ENCODE peak calls at places on chromosomes 11 and 22, in eight cellular contexts. X, H, D, Q, L, G, W and R are unnamed samples.

GRCh38 chr22:45091254-45091854 is 72.4 kb upstream of the NUP50 start:
- DNase-seq in D (no peak), L (no peak), Q (no peak), W (no peak), X (no peak), G (no peak), H (no peak), R (no peak)

GRCh38 chr11:102924851-102925380 is 30.6 kb downstream of the MMP13 start:
- DNase-seq in W (no peak), X (peak), D (no peak), Q (no peak), H (no peak), L (no peak), G (peak), R (no peak)

GRCh38 chr22:46068908-46069481 is 81.3 kb upstream of the PPARA start:
- DNase-seq in G (peak), H (peak), X (peak), W (peak), L (no peak), D (no peak), Q (no peak), R (peak)

GRCh38 chr11:93020248-93021088 is 51.0 kb downstream of the MTNR1B start:
- DNase-seq in D (no peak), Q (peak), G (no peak), W (no peak), H (no peak), L (no peak), X (peak), R (no peak)

GRCh38 chr22:30883586-30884145 is 84.9 kb downstream of the MORC2 start:
- DNase-seq in Q (no peak), X (no peak), D (no peak), L (no peak), H (no peak), W (peak), G (no peak), R (no peak)

GRCh38 chr11:4808476-4808875 is 4.3 kb upstream of the OR52R1 start:
- DNase-seq in G (no peak), H (no peak), L (no peak), Q (no peak), D (no peak), X (no peak), W (no peak), R (no peak)

GRCh38 chr11:61026121-61027031 is 54.9 kb downstream of the CD6 start:
- DNase-seq in L (no peak), D (no peak), W (no peak), Q (no peak), H (no peak), G (no peak), X (no peak), R (no peak)

GRCh38 chr22:40578171-40578570 is 58.3 kb downstream of the MRTFA start:
- DNase-seq in L (no peak), D (no peak), Q (no peak), W (no peak), H (no peak), G (no peak), X (no peak), R (no peak)

GRCh38 chr11:119125849-119126248 is 4.5 kb downstream of the HINFP start:
- DNase-seq in G (no peak), H (no peak), W (no peak), X (no peak), Q (no peak), L (no peak), D (no peak), R (no peak)

GRCh38 chr11:19347911-19348310 is 107.2 kb upstream of the E2F8 start:
- DNase-seq in X (no peak), G (no peak), W (no peak), D (no peak), H (no peak), Q (no peak), L (no peak), R (no peak)

GRCh38 chr11:68659158-68659921 is 25.0 kb upstream of the GAL start:
- DNase-seq in L (peak), X (peak), Q (peak), D (peak), H (peak), W (peak), G (peak), R (peak)

GRCh38 chr11:68546555-68546954 is 86.0 kb downstream of the PPP6R3 start:
- DNase-seq in D (no peak), H (no peak), Q (no peak), L (no peak), G (no peak), X (peak), W (no peak), R (no peak)

GRCh38 chr11:2521681-2522630 is 77.1 kb downstream of the KCNQ1 start:
- DNase-seq in X (no peak), L (peak), W (no peak), D (peak), Q (no peak), H (no peak), G (no peak), R (peak)

GRCh38 chr22:37739611-37740049 is 42.8 kb downstream of the TRIOBP start:
- DNase-seq in Q (no peak), X (no peak), L (peak), H (no peak), D (no peak), G (no peak), W (peak), R (no peak)

GRCh38 chr22:31329453-31330215 is 16.5 kb downstream of the PATZ1 start:
- DNase-seq in L (no peak), G (no peak), X (no peak), Q (no peak), D (no peak), W (no peak), H (no peak), R (no peak)

GRCh38 chr11:892106-892505 is 18.5 kb downstream of the CHID1 start:
- DNase-seq in X (no peak), L (no peak), D (no peak), W (no peak), H (no peak), Q (no peak), G (no peak), R (no peak)

GRCh38 chr11:124891390-124891861 is 6.2 kb downstream of the ROBO4 start:
- DNase-seq in X (no peak), G (no peak), D (peak), Q (no peak), L (no peak), H (no peak), W (peak), R (no peak)

GRCh38 chr11:65891180-65892136 is 985 bp downstream of the CCDC85B start:
- DNase-seq in H (no peak), Q (no peak), X (peak), G (no peak), L (peak), D (peak), W (peak), R (no peak)

GRCh38 chr11:119101367-119101758 is 290 bp downstream of the DPAGT1 start:
- DNase-seq in L (no peak), W (no peak), D (peak), H (no peak), G (no peak), X (no peak), Q (no peak), R (no peak)

GRCh38 chr11:393219-394033 is 583 bp upstream of the PKP3 start:
- DNase-seq in G (peak), Q (peak), L (no peak), W (peak), X (peak), H (peak), D (no peak), R (no peak)

GRCh38 chr11:132734217-132734616 is 798.1 kb downstream of the OPCML start:
- DNase-seq in W (no peak), D (no peak), L (no peak), Q (no peak), X (peak), G (peak), H (peak), R (no peak)

GRCh38 chr11:41522391-41522790 is 62.9 kb upstream of the LRRC4C start:
- DNase-seq in W (no peak), L (no peak), Q (no peak), X (peak), D (no peak), H (no peak), G (peak), R (no peak)

GRCh38 chr22:42662114-42663021 is 13.2 kb upstream of the CYB5R3 start:
- DNase-seq in G (peak), X (peak), H (no peak), D (peak), W (peak), Q (peak), L (peak), R (peak)

GRCh38 chr11:108929241-108929640 is 264.4 kb downstream of the DDX10 start:
- DNase-seq in G (peak), X (peak), L (no peak), W (no peak), D (no peak), Q (peak), H (peak), R (no peak)